ENCODE peak calls at places on chromosomes 2 and 18, in ten cellular contexts. C is NCI-H2081; S is GM12892; D is C1 segment of cervical spinal cord; A is NB4; I is Calu3; W is stimulated activated CD4-positive, alpha-beta T cell treated with anti-CD3 and anti-CD28 coated beads, Interleukin-1b, Interleukin-23, amount 100 ng/mL, for 24 hours; K is ovary; Z is stimulated activated CD8-positive, alpha-beta memory T cell treated with anti-CD3 and anti-CD28 coated beads, Interleukin-2, amount 100 ng/mL, for 1 hour; Q is activated naive CD8-positive, alpha-beta T cell treated with anti-CD3 and anti-CD28 coated beads, Interleukin-2, amount 10 ng/mL, durations not matched to agents 7 days and 5 days. E is an unnamed sample.

GRCh38 chr2:219570194-219570923 is 980 bp downstream of the OBSL1 start:
- DNase-seq in C (peak; percentile 60), S (peak; percentile 21), D (no peak), A (peak; percentile 48), I (peak; percentile 36), W (no peak), K (no peak), Z (no peak), Q (no peak), E (no peak)

GRCh38 chr2:152370783-152371182 is 35.8 kb downstream of the FMNL2 start:
- DNase-seq in C (no peak), S (no peak), D (no peak), A (no peak), I (no peak), W (no peak), K (no peak), Z (no peak), Q (no peak), E (no peak)

GRCh38 chr2:189799531-189799930 is 15.3 kb downstream of the PMS1 start:
- DNase-seq in C (no peak), S (no peak), D (no peak), A (peak; percentile 8), I (no peak), W (no peak), K (no peak), Z (no peak), Q (no peak), E (no peak)

GRCh38 chr2:168622559-168622958 is 166.5 kb downstream of the CERS6 start:
- DNase-seq in C (no peak), S (no peak), D (no peak), A (no peak), I (no peak), W (no peak), K (no peak), Z (no peak), Q (no peak), E (no peak)

GRCh38 chr2:205566556-205567061 is 115.7 kb upstream of the NRP2 start:
- DNase-seq in C (no peak), S (no peak), D (no peak), A (no peak), I (no peak), W (no peak), K (no peak), Z (no peak), Q (no peak), E (no peak)

GRCh38 chr18:42131044-42131939 is 176.3 kb downstream of the PIK3C3 start:
- DNase-seq in C (peak; percentile 59), S (no peak), D (no peak), A (no peak), I (no peak), W (no peak), K (no peak), Z (no peak), Q (no peak), E (no peak)

GRCh38 chr2:9332136-9332852 is 91.0 kb downstream of the ITGB1BP1 start:
- DNase-seq in C (no peak), S (no peak), D (no peak), A (no peak), I (no peak), W (no peak), K (no peak), Z (no peak), Q (no peak), E (no peak)

GRCh38 chr2:55099878-55100820 is 49.9 kb upstream of the RTN4 start:
- DNase-seq in C (no peak), S (no peak), D (no peak), A (peak; percentile 72), I (no peak), W (no peak), K (no peak), Z (no peak), Q (no peak), E (no peak)

GRCh38 chr2:185372188-185372587 is 366.4 kb upstream of the FSIP2 start:
- DNase-seq in C (no peak), S (no peak), D (no peak), A (no peak), I (peak; percentile 36), W (no peak), K (no peak), Z (no peak), Q (no peak), E (no peak)

GRCh38 chr2:161423351-161424178 is 7.5 kb downstream of the TBR1 start:
- DNase-seq in C (no peak), S (no peak), D (no peak), A (no peak), I (peak; percentile 41), W (no peak), K (no peak), Z (no peak), Q (peak; percentile 58), E (no peak)

GRCh38 chr2:235639387-235639786 is 145.5 kb downstream of the AGAP1 start:
- DNase-seq in C (no peak), S (no peak), D (peak; percentile 78), A (peak; percentile 29), I (no peak), W (no peak), K (peak; percentile 38), Z (no peak), Q (no peak), E (peak; percentile 64)

GRCh38 chr18:58785870-58786269 is 78.8 kb upstream of the ZNF532 start:
- DNase-seq in C (no peak), S (no peak), D (no peak), A (no peak), I (no peak), W (no peak), K (no peak), Z (no peak), Q (no peak), E (no peak)

GRCh38 chr2:114127372-114127771 is 237.5 kb downstream of the ACTR3 start:
- DNase-seq in C (no peak), S (no peak), D (no peak), A (no peak), I (no peak), W (no peak), K (no peak), Z (no peak), Q (no peak), E (no peak)

GRCh38 chr2:40062381-40062780 is 283.3 kb upstream of the THUMPD2 start:
- DNase-seq in C (peak; percentile 37), S (no peak), D (no peak), A (no peak), I (no peak), W (no peak), K (no peak), Z (no peak), Q (no peak), E (no peak)

GRCh38 chr2:129483366-129483765 is 496.1 kb upstream of the RAB6C start:
- DNase-seq in C (no peak), S (no peak), D (peak; percentile 62), A (no peak), I (no peak), W (no peak), K (no peak), Z (no peak), Q (no peak), E (no peak)

GRCh38 chr18:33113421-33113820 is 327.1 kb downstream of the CCDC178 start:
- DNase-seq in C (peak; percentile 27), S (no peak), D (no peak), A (no peak), I (no peak), W (no peak), K (no peak), Z (no peak), Q (no peak), E (no peak)

GRCh38 chr2:192546566-192546965 is 351.8 kb upstream of the TMEFF2 start:
- DNase-seq in C (no peak), S (no peak), D (no peak), A (peak; percentile 33), I (no peak), W (no peak), K (no peak), Z (no peak), Q (no peak), E (no peak)

GRCh38 chr2:235860846-235861245 is 307.3 kb downstream of the GBX2 start:
- DNase-seq in C (no peak), S (no peak), D (no peak), A (no peak), I (no peak), W (no peak), K (no peak), Z (no peak), Q (no peak), E (no peak)

GRCh38 chr2:170465241-170465640 is 249.9 kb upstream of the SP5 start:
- DNase-seq in C (no peak), S (no peak), D (no peak), A (no peak), I (peak; percentile 13), W (no peak), K (no peak), Z (no peak), Q (no peak), E (no peak)

GRCh38 chr2:212735648-212736047 is 197.0 kb upstream of the ERBB4 start:
- DNase-seq in C (no peak), S (no peak), D (no peak), A (no peak), I (no peak), W (no peak), K (no peak), Z (no peak), Q (no peak), E (no peak)

GRCh38 chr18:65214456-65214855 is 536.4 kb upstream of the CDH7 start:
- DNase-seq in C (no peak), S (no peak), D (no peak), A (no peak), I (no peak), W (no peak), K (no peak), Z (no peak), Q (no peak), E (no peak)

GRCh38 chr18:10508546-10508945 is 17.3 kb upstream of the NAPG start:
- DNase-seq in C (no peak), S (no peak), D (no peak), A (no peak), I (no peak), W (no peak), K (no peak), Z (no peak), Q (no peak), E (no peak)

GRCh38 chr2:33134086-33134763 is 187.5 kb downstream of the LTBP1 start:
- DNase-seq in C (no peak), S (no peak), D (peak; percentile 28), A (no peak), I (peak; percentile 20), W (no peak), K (peak; percentile 60), Z (no peak), Q (no peak), E (peak; percentile 61)

GRCh38 chr2:238015705-238016104 is 45.1 kb upstream of the SCLY start:
- DNase-seq in C (no peak), S (no peak), D (no peak), A (no peak), I (no peak), W (no peak), K (no peak), Z (no peak), Q (no peak), E (no peak)

GRCh38 chr2:32360416-32360815 is 3.6 kb downstream of the BIRC6 start:
- DNase-seq in C (no peak), S (no peak), D (no peak), A (no peak), I (no peak), W (no peak), K (no peak), Z (no peak), Q (no peak), E (no peak)

GRCh38 chr2:120783371-120783791 is 47.7 kb downstream of the GLI2 start:
- DNase-seq in C (no peak), S (no peak), D (no peak), A (no peak), I (no peak), W (no peak), K (no peak), Z (no peak), Q (no peak), E (no peak)

GRCh38 chr18:32158108-32158624 is 31.7 kb upstream of the MEP1B start:
- DNase-seq in C (peak; percentile 95), S (peak; percentile 40), D (peak; percentile 63), A (peak; percentile 83), I (peak; percentile 78), W (peak; percentile 43), K (peak; percentile 65), Z (peak; percentile 48), Q (peak; percentile 62), E (peak; percentile 25)

GRCh38 chr18:50009772-50010171 is 185.2 kb downstream of the MYO5B start:
- DNase-seq in C (peak; percentile 47), S (peak; percentile 34), D (no peak), A (peak; percentile 56), I (peak; percentile 75), W (no peak), K (no peak), Z (no peak), Q (peak; percentile 39), E (no peak)